ENCODE peak calls at places on chromosomes 3 and 15, in eight cellular contexts. A is activated naive CD4-positive, alpha-beta T cell treated with anti-CD3 and anti-CD28 coated beads, Interleukin-2, amount 10 ng/mL, durations not matched to agents 7 days and 5 days; L is lung; X is mesothelial cell of epicardium; W is AML-193; K is ACHN; G is fibroblast of the conjunctiva; D is WTC11. M is an unnamed sample.

GRCh38 chr3:12556243-12556722 is 604 bp upstream of the MKRN2 start:
- DNase-seq in X (no peak), G (no peak), D (no peak), A (no peak), L (no peak), K (no peak), W (peak), M (no peak)

GRCh38 chr15:20358066-20358780 is 183.4 kb downstream of the GOLGA6L6 start:
- DNase-seq in X (peak), A (no peak), L (no peak), K (no peak), W (no peak), G (no peak), D (peak), M (no peak)

GRCh38 chr15:82882250-82882928 is 70.1 kb downstream of the HOMER2 start:
- DNase-seq in G (no peak), W (no peak), A (no peak), D (no peak), X (no peak), K (no peak), L (peak), M (no peak)

GRCh38 chr3:24042174-24042878 is 97.2 kb downstream of the NR1D2 start:
- DNase-seq in X (no peak), A (no peak), W (no peak), G (peak), K (no peak), D (no peak), L (no peak), M (no peak)

GRCh38 chr3:108311797-108312196 is 15.4 kb downstream of the HHLA2 start:
- DNase-seq in A (no peak), G (no peak), L (no peak), X (no peak), W (no peak), D (peak), K (no peak), M (no peak)

GRCh38 chr3:37862712-37863551 is 1.3 kb downstream of the CTDSPL start:
- DNase-seq in D (no peak), X (no peak), K (peak), G (no peak), W (no peak), A (no peak), L (no peak), M (no peak)

GRCh38 chr15:39285663-39286062 is 295.2 kb upstream of the THBS1 start:
- DNase-seq in D (no peak), W (no peak), G (no peak), A (no peak), X (no peak), L (no peak), K (no peak), M (no peak)

GRCh38 chr15:52306270-52306669 is 10.7 kb upstream of the MYO5C start:
- DNase-seq in D (no peak), G (peak), K (no peak), W (no peak), X (no peak), A (no peak), L (no peak), M (no peak)

GRCh38 chr3:68893600-68894239 is 38.6 kb downstream of the TAFA4 start:
- DNase-seq in K (peak), A (no peak), G (peak), W (peak), D (no peak), X (no peak), L (no peak), M (no peak)

GRCh38 chr15:34603095-34603494 is 19.6 kb upstream of the GOLGA8B start:
- DNase-seq in W (no peak), D (no peak), X (no peak), K (no peak), L (no peak), G (no peak), A (no peak), M (no peak)

GRCh38 chr3:87035339-87035738 is 44.4 kb upstream of the VGLL3 start:
- DNase-seq in L (no peak), G (no peak), D (no peak), W (no peak), A (no peak), K (no peak), X (no peak), M (no peak)

M was measured in D721Med.